ENCODE peak calls at places on chromosomes 4 and X, in six cellular contexts. T is neuronal stem cell, U is mesenchymal stem cell, X is IMR-90, L is H1, C is trophoblast cell. P is an unnamed sample.
A peak's percentile ranks its signal among the peaks of the same experiment; 100 is the strongest.

GRCh38 chrX:19752043-19752442 is 135.4 kb downstream of the SH3KBP1 start:
- DNase-seq in T (no peak), U (no peak), X (no peak), L (no peak), C (no peak), P (no peak)

GRCh38 chr4:177001271-177002175 is 208.8 kb upstream of the VEGFC start:
- DNase-seq in T (no peak), U (peak; percentile 53), X (peak; percentile 65), L (no peak), C (no peak), P (no peak)

GRCh38 chrX:36431819-36432218 is 512.3 kb downstream of the CFAP47 start:
- DNase-seq in T (no peak), U (peak; percentile 73), X (peak; percentile 89), L (no peak), C (peak; percentile 93), P (peak; percentile 36)

GRCh38 chr4:153616005-153616555 is 68.0 kb upstream of the TLR2 start:
- DNase-seq in T (no peak), U (no peak), X (no peak), L (no peak), C (no peak), P (no peak)

GRCh38 chr4:158778065-158778711 is 9.4 kb downstream of the FNIP2 start:
- DNase-seq in T (no peak), U (no peak), X (no peak), L (no peak), C (no peak), P (no peak)

GRCh38 chrX:87337267-87337666 is 180.3 kb upstream of the KLHL4 start:
- DNase-seq in T (no peak), U (no peak), X (no peak), L (no peak), C (no peak), P (no peak)

GRCh38 chr4:1191621-1192020 is 19.2 kb upstream of the SPON2 start:
- DNase-seq in T (no peak), U (no peak), X (no peak), L (no peak), C (no peak), P (no peak)

GRCh38 chrX:119570351-119570835 is 4.0 kb upstream of the UBE2A start:
- DNase-seq in T (no peak), U (no peak), X (no peak), L (no peak), C (peak; percentile 94), P (peak; percentile 28)

GRCh38 chrX:129777218-129777768 is 2.5 kb upstream of the SASH3 start:
- DNase-seq in T (no peak), U (no peak), X (no peak), L (no peak), C (peak; percentile 5), P (no peak)

GRCh38 chrX:41922694-41923171 is 621 bp downstream of the CASK start:
- DNase-seq in T (no peak), U (peak; percentile 33), X (no peak), L (no peak), C (peak; percentile 10), P (peak; percentile 30)

GRCh38 chr4:94171616-94172015 is 36.0 kb upstream of the SMARCAD1 start:
- DNase-seq in T (no peak), U (no peak), X (no peak), L (no peak), C (no peak), P (no peak)

GRCh38 chr4:21948347-21949072 is at the start of gene KCNIP4:
- DNase-seq in T (peak; percentile 63), U (peak; percentile 12), X (no peak), L (no peak), C (no peak), P (peak; percentile 52)

GRCh38 chr4:3360741-3361140 is 67.9 kb downstream of the RGS12 start:
- DNase-seq in T (no peak), U (no peak), X (no peak), L (no peak), C (peak; percentile 21), P (no peak)

GRCh38 chrX:32545100-32545499 is 666.2 kb downstream of the DMD start:
- DNase-seq in T (no peak), U (no peak), X (no peak), L (no peak), C (no peak), P (peak; percentile 61)

GRCh38 chr4:3727847-3728469 is 38.2 kb upstream of the ADRA2C start:
- DNase-seq in T (no peak), U (no peak), X (no peak), L (no peak), C (no peak), P (no peak)

GRCh38 chrX:72137846-72138455 is 6.2 kb upstream of the RTL5 start:
- DNase-seq in T (no peak), U (no peak), X (no peak), L (no peak), C (no peak), P (no peak)

GRCh38 chr4:44848466-44848865 is 122.1 kb upstream of the GNPDA2 start:
- DNase-seq in T (no peak), U (no peak), X (no peak), L (no peak), C (no peak), P (no peak)

GRCh38 chr4:8205241-8205707 is 6.2 kb downstream of the SH3TC1 start:
- DNase-seq in T (no peak), U (peak; percentile 28), X (peak; percentile 38), L (no peak), C (no peak), P (no peak)

GRCh38 chr4:93786149-93786548 is 42.4 kb upstream of the ATOH1 start:
- DNase-seq in T (no peak), U (no peak), X (no peak), L (no peak), C (no peak), P (no peak)

GRCh38 chrX:155959018-155959587 is 38.4 kb upstream of the IL9R start:
- DNase-seq in T (no peak), U (no peak), X (no peak), L (no peak), C (no peak), P (peak; percentile 80)
- H3K18ac ChIP-seq in T (no peak overlapping the region), U (no peak overlapping the region), X (no peak overlapping the region), L (no peak overlapping the region), C (no peak overlapping the region), P (peak overlapping the region; percentile 96)

GRCh38 chr4:114037981-114038380 is 58.5 kb upstream of the ARSJ start:
- DNase-seq in T (no peak), U (no peak), X (no peak), L (no peak), C (no peak), P (no peak)

GRCh38 chr4:114038762-114039392 is 59.4 kb upstream of the ARSJ start:
- DNase-seq in T (no peak), U (no peak), X (no peak), L (no peak), C (no peak), P (no peak)

GRCh38 chr4:114041117-114041475 is 61.6 kb upstream of the ARSJ start:
- DNase-seq in T (no peak), U (no peak), X (peak; percentile 57), L (no peak), C (peak; percentile 81), P (peak; percentile 10)

GRCh38 chr4:114043116-114043515 is 63.7 kb upstream of the ARSJ start:
- DNase-seq in T (no peak), U (no peak), X (peak; percentile 26), L (no peak), C (no peak), P (no peak)

GRCh38 chr4:114040319-114041116 is 61.1 kb upstream of the ARSJ start:
- DNase-seq in T (no peak), U (peak; percentile 48), X (peak; percentile 26), L (no peak), C (no peak), P (peak; percentile 15)
- H3K4me3 ChIP-seq in T (no peak overlapping the region), U (no peak overlapping the region), X (no peak overlapping the region), L (no peak overlapping the region), C (no peak overlapping the region), P (no peak overlapping the region)

GRCh38 chr4:146401274-146401673 is 120.5 kb downstream of the SLC10A7 start:
- DNase-seq in T (no peak), U (no peak), X (no peak), L (no peak), C (peak; percentile 29), P (no peak)

GRCh38 chr4:146407669-146408084 is 114.1 kb downstream of the SLC10A7 start:
- DNase-seq in T (no peak), U (peak; percentile 1), X (peak; percentile 29), L (no peak), C (no peak), P (no peak)

DNA sequence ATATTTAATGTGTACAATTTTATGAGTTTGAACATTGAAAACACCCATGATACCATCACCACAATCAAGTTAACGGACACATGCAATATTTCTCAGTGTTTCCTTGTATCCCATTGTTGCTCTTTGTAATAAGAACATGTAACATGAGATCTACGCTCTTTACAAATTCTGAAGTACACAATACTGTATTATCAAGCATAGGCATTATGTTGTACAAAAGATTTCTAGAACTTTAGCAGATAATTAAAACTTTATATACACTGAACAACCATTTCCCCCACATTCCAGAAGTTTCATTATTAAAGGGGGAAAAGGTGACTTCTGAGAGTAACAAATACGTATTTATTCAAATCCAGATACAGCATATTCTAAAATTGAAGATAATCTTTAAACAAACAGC is 114.5 kb downstream of the SLC10A7 start:
- DNase-seq in T (no peak), U (no peak), X (no peak), L (no peak), C (no peak), P (no peak)
- H3K18ac ChIP-seq in T (no peak overlapping the region), U (no peak overlapping the region), X (no peak overlapping the region), L (no peak overlapping the region), C (no peak overlapping the region), P (no peak overlapping the region)

GRCh38 chr4:186723207-186724047 is at the start of gene FAT1:
- DNase-seq in T (peak; percentile 84), U (peak; percentile 86), X (peak; percentile 71), L (no peak), C (peak; percentile 83), P (peak; percentile 87)

GRCh38 chr4:186724861-186725419 is 1.3 kb upstream of the FAT1 start:
- DNase-seq in T (no peak), U (peak; percentile 56), X (peak; percentile 40), L (no peak), C (peak; percentile 41), P (peak; percentile 66)

GRCh38 chr4:186725422-186726149 is 1.9 kb upstream of the FAT1 start:
- DNase-seq in T (peak; percentile 63), U (peak; percentile 89), X (peak; percentile 88), L (no peak), C (peak; percentile 82), P (peak; percentile 76)

GRCh38 chr4:186722856-186723206 is 825 bp downstream of the FAT1 start:
- DNase-seq in T (no peak), U (no peak), X (no peak), L (no peak), C (no peak), P (no peak)

DNA sequence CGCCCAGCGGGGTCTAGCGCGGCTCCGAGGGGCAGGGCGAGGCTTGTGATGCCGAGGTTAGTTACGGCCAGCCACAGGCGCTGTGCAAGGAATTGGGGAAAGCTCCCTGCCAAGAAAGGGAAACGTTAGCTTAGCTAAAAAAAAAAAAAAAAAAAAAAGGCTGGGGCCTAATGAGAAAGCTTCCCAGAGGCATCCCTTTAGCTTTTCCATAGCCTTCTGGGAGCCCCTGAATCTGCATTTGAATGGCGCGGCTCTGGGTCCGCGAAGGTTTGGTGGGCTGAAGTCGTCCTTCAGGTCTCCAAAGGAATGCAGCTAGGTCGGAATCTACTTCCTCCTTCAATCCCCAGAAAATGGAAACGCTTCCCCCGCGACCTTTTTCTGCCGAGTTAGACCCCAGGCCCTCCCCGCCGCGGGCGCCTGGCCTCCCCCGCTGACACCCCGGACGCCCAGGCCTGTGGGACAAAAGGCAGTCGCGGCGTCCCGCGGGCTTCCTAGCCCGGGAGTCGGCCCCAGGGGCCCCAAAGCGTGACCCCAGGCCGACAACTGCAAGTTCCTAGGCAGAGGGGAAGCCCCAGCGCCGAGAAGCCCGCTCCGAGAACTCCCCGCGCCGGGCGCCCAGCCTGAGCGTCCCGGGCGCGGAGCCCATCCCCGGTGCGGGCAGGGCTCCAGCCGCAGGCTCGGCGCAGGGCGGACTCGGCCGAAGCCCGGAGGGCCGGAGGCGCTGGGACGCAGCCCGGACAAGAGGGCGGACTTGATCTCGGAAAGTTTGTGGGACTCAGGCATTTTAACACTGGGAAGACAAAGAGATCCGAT is 598 bp upstream of the FAT1 start:
- DNase-seq in T (peak; percentile 57), U (peak; percentile 60), X (peak; percentile 49), L (no peak), C (peak; percentile 79), P (peak; percentile 89)
- H3K4me3 ChIP-seq in T (peak overlapping the region; percentile 98), U (peak overlapping the region; percentile 89), X (peak overlapping the region; percentile 89), L (peak overlapping the region; percentile 95), C (peak overlapping the region; percentile 96), P (peak overlapping the region; percentile 81)

P was measured in mesendoderm.